ENCODE peak calls at places on chromosome X, in five cellular contexts. G is hypothalamus; J is stimulated activated CD4-positive, alpha-beta T cell treated with anti-CD3 and anti-CD28 coated beads, Interleukin-4, amount 100 ng/mL, for 24 hours; H is glutamatergic neuron; N is amniotic stem cell. C is an unnamed sample.
A peak's percentile ranks its signal among the peaks of the same experiment; 100 is the strongest.

GRCh38 chrX:42119076-42119475 is 195.7 kb upstream of the CASK start:
- DNase-seq in G (no peak), J (no peak), H (no peak), N (no peak), C (no peak)

GRCh38 chrX:39927380-39927779 is 170.4 kb downstream of the BCOR start:
- DNase-seq in G (no peak), J (no peak), H (no peak), N (no peak), C (no peak)

GRCh38 chrX:119692241-119693031 is 532 bp downstream of the SEPTIN6 start:
- DNase-seq in G (no peak), J (peak; percentile 65), H (peak; percentile 57), N (peak; percentile 2), C (peak; percentile 58)

GRCh38 chrX:9681422-9681821 is 84.2 kb downstream of the GPR143 start:
- DNase-seq in G (no peak), J (no peak), H (no peak), N (no peak), C (no peak)

GRCh38 chrX:12210196-12210815 is 72.0 kb downstream of the FRMPD4 start:
- DNase-seq in G (peak; percentile 0), J (no peak), H (no peak), N (no peak), C (no peak)

GRCh38 chrX:118560380-118560932 is 64.8 kb downstream of the DOCK11 start:
- DNase-seq in G (no peak), J (no peak), H (no peak), N (no peak), C (no peak)

GRCh38 chrX:108117988-108118387 is 26.4 kb downstream of the ATG4A start:
- DNase-seq in G (no peak), J (no peak), H (no peak), N (no peak), C (no peak)

GRCh38 chrX:111875881-111876280 is at the start of gene TRPC5OS:
- DNase-seq in G (no peak), J (no peak), H (no peak), N (no peak), C (no peak)

GRCh38 chrX:50448565-50448964 is 22.1 kb downstream of the DGKK start:
- DNase-seq in G (no peak), J (no peak), H (no peak), N (no peak), C (peak; percentile 52)

GRCh38 chrX:20061869-20062254 is 54.8 kb downstream of the MAP7D2 start:
- DNase-seq in G (no peak), J (no peak), H (no peak), N (no peak), C (no peak)

GRCh38 chrX:80812176-80812575 is 2.5 kb upstream of the BRWD3 start:
- DNase-seq in G (peak; percentile 10), J (peak; percentile 19), H (peak; percentile 14), N (no peak), C (peak; percentile 22)

GRCh38 chrX:134727363-134727762 is 69.1 kb upstream of the PLAC1 start:
- DNase-seq in G (no peak), J (no peak), H (no peak), N (no peak), C (no peak)

GRCh38 chrX:30627818-30628652 is 25.2 kb upstream of the GK start:
- DNase-seq in G (no peak), J (no peak), H (no peak), N (no peak), C (no peak)

GRCh38 chrX:129996120-129996519 is 13.7 kb downstream of the BCORL1 start:
- DNase-seq in G (no peak), J (no peak), H (no peak), N (peak; percentile 22), C (no peak)

GRCh38 chrX:101078716-101079115 is at the start of gene TMEM35A:
- DNase-seq in G (peak; percentile 14), J (no peak), H (peak; percentile 25), N (no peak), C (peak; percentile 21)

GRCh38 chrX:118164138-118164537 is 47.5 kb upstream of the KLHL13 start:
- DNase-seq in G (no peak), J (no peak), H (no peak), N (no peak), C (no peak)

GRCh38 chrX:47815901-47816845 is 20.5 kb upstream of the ZNF81 start:
- DNase-seq in G (no peak), J (no peak), H (no peak), N (no peak), C (peak; percentile 64)

GRCh38 chrX:153578200-153578835 is 20.6 kb downstream of the CCNQ start:
- DNase-seq in G (no peak), J (no peak), H (no peak), N (no peak), C (no peak)

GRCh38 chrX:10519761-10520160 is 100.6 kb downstream of the MID1 start:
- DNase-seq in G (no peak), J (no peak), H (no peak), N (no peak), C (no peak)

GRCh38 chrX:24838624-24839023 is 144.9 kb downstream of the POLA1 start:
- DNase-seq in G (no peak), J (peak; percentile 10), H (no peak), N (peak; percentile 7), C (peak; percentile 21)

GRCh38 chrX:20028588-20028987 is 37.7 kb upstream of the BCLAF3 start:
- DNase-seq in G (no peak), J (no peak), H (no peak), N (no peak), C (no peak)

GRCh38 chrX:18946157-18946556 is 37.8 kb downstream of the PHKA2 start:
- DNase-seq in G (no peak), J (no peak), H (no peak), N (no peak), C (no peak)

GRCh38 chrX:15834051-15834450 is 20.6 kb downstream of the AP1S2 start:
- DNase-seq in G (no peak), J (no peak), H (no peak), N (no peak), C (no peak)

GRCh38 chrX:13890806-13891205 is 73.9 kb upstream of the GPM6B start:
- DNase-seq in G (no peak), J (no peak), H (no peak), N (no peak), C (no peak)

GRCh38 chrX:21806691-21807090 is 32.7 kb upstream of the MBTPS2 start:
- DNase-seq in G (no peak), J (no peak), H (no peak), N (no peak), C (no peak)

GRCh38 chrX:19127649-19128168 is 5.4 kb upstream of the ADGRG2 start:
- DNase-seq in G (no peak), J (no peak), H (no peak), N (no peak), C (no peak)

GRCh38 chrX:78945186-78945912 is at the start of gene P2RY10:
- DNase-seq in G (no peak), J (peak; percentile 36), H (no peak), N (no peak), C (no peak)

GRCh38 chrX:69133561-69134542 is 31.4 kb downstream of the PJA1 start:
- DNase-seq in G (no peak), J (no peak), H (peak; percentile 19), N (no peak), C (peak; percentile 21)

GRCh38 chrX:138128025-138128671 is 562.2 kb downstream of the ZIC3 start:
- DNase-seq in G (no peak), J (peak; percentile 3), H (no peak), N (no peak), C (peak; percentile 19)

GRCh38 chrX:150731795-150732194 is 38.6 kb downstream of the MTMR1 start:
- DNase-seq in G (no peak), J (peak; percentile 72), H (no peak), N (peak; percentile 82), C (no peak)